ENCODE peak calls at places on chromosome 7, in ten cellular contexts. One of them, this sample, is unnamed.
A peak's percentile ranks its signal among the peaks of the same experiment; 100 is the strongest.

GRCh38 chr7:74106846-74107245 is 23.2 kb downstream of the LIMK1 start:
- DNase-seq in ovary: no peak
- DNase-seq in SW 1271: no peak
- DNase-seq in stimulated activated naive CD4-positive, alpha-beta T cell: no peak
- DNase-seq in CD8-positive, alpha-beta memory T cell: no peak
- DNase-seq in NCI-H1417: no peak
- DNase-seq in Caco-2: no peak
- DNase-seq in NCI-H2171 treated with DMSO at 0.1 percent for 48 hours: no peak
- DNase-seq in caudate nucleus: no peak
- DNase-seq in posterior cingulate gyrus: no peak
- DNase-seq in this sample: no peak

GRCh38 chr7:23299770-23300300 is 696 bp downstream of the MALSU1 start:
- DNase-seq in NCI-H2171 treated with DMSO at 0.1 percent for 48 hours: no peak
- DNase-seq in NCI-H1417: no peak
- DNase-seq in caudate nucleus: no peak
- DNase-seq in CD8-positive, alpha-beta memory T cell: peak; percentile 7
- DNase-seq in posterior cingulate gyrus: no peak
- DNase-seq in stimulated activated naive CD4-positive, alpha-beta T cell: no peak
- DNase-seq in SW 1271: no peak
- DNase-seq in Caco-2: no peak
- DNase-seq in ovary: no peak
- DNase-seq in this sample: no peak

GRCh38 chr7:100465702-100466311 is 1.7 kb upstream of the SPACDR start:
- DNase-seq in ovary: peak; percentile 82
- DNase-seq in Caco-2: no peak
- DNase-seq in CD8-positive, alpha-beta memory T cell: no peak
- DNase-seq in caudate nucleus: peak; percentile 96
- DNase-seq in SW 1271: peak; percentile 15
- DNase-seq in posterior cingulate gyrus: peak; percentile 96
- DNase-seq in stimulated activated naive CD4-positive, alpha-beta T cell: no peak
- DNase-seq in NCI-H2171 treated with DMSO at 0.1 percent for 48 hours: peak; percentile 57
- DNase-seq in NCI-H1417: peak; percentile 65
- DNase-seq in this sample: no peak

GRCh38 chr7:72286486-72286885 is 125.7 kb downstream of the CALN1 start:
- DNase-seq in NCI-H2171 treated with DMSO at 0.1 percent for 48 hours: no peak
- DNase-seq in ovary: no peak
- DNase-seq in stimulated activated naive CD4-positive, alpha-beta T cell: no peak
- DNase-seq in CD8-positive, alpha-beta memory T cell: no peak
- DNase-seq in NCI-H1417: no peak
- DNase-seq in caudate nucleus: no peak
- DNase-seq in SW 1271: no peak
- DNase-seq in Caco-2: no peak
- DNase-seq in posterior cingulate gyrus: no peak
- DNase-seq in this sample: no peak

GRCh38 chr7:48046458-48046857 is 11.1 kb downstream of the C7orf57 start:
- DNase-seq in NCI-H1417: no peak
- DNase-seq in SW 1271: no peak
- DNase-seq in caudate nucleus: no peak
- DNase-seq in stimulated activated naive CD4-positive, alpha-beta T cell: peak; percentile 8
- DNase-seq in NCI-H2171 treated with DMSO at 0.1 percent for 48 hours: no peak
- DNase-seq in posterior cingulate gyrus: no peak
- DNase-seq in CD8-positive, alpha-beta memory T cell: peak; percentile 45
- DNase-seq in ovary: no peak
- DNase-seq in Caco-2: no peak
- DNase-seq in this sample: no peak

GRCh38 chr7:3283130-3283704 is 17.8 kb upstream of the SDK1 start:
- DNase-seq in posterior cingulate gyrus: no peak
- DNase-seq in NCI-H1417: no peak
- DNase-seq in CD8-positive, alpha-beta memory T cell: no peak
- DNase-seq in Caco-2: no peak
- DNase-seq in NCI-H2171 treated with DMSO at 0.1 percent for 48 hours: no peak
- DNase-seq in caudate nucleus: no peak
- DNase-seq in ovary: no peak
- DNase-seq in SW 1271: no peak
- DNase-seq in stimulated activated naive CD4-positive, alpha-beta T cell: no peak
- DNase-seq in this sample: no peak

GRCh38 chr7:81929386-81929785 is 159.5 kb upstream of the HGF start:
- DNase-seq in NCI-H2171 treated with DMSO at 0.1 percent for 48 hours: no peak
- DNase-seq in Caco-2: no peak
- DNase-seq in NCI-H1417: no peak
- DNase-seq in CD8-positive, alpha-beta memory T cell: no peak
- DNase-seq in ovary: no peak
- DNase-seq in stimulated activated naive CD4-positive, alpha-beta T cell: no peak
- DNase-seq in posterior cingulate gyrus: no peak
- DNase-seq in SW 1271: no peak
- DNase-seq in caudate nucleus: no peak
- DNase-seq in this sample: no peak

GRCh38 chr7:151367304-151367703 is 25.7 kb downstream of the NUB1 start:
- DNase-seq in caudate nucleus: no peak
- DNase-seq in stimulated activated naive CD4-positive, alpha-beta T cell: no peak
- DNase-seq in CD8-positive, alpha-beta memory T cell: no peak
- DNase-seq in ovary: no peak
- DNase-seq in NCI-H2171 treated with DMSO at 0.1 percent for 48 hours: no peak
- DNase-seq in Caco-2: no peak
- DNase-seq in SW 1271: no peak
- DNase-seq in NCI-H1417: no peak
- DNase-seq in posterior cingulate gyrus: no peak
- DNase-seq in this sample: no peak

GRCh38 chr7:144857463-144857862 is 21.6 kb upstream of the TPK1 start:
- DNase-seq in CD8-positive, alpha-beta memory T cell: no peak
- DNase-seq in NCI-H1417: no peak
- DNase-seq in caudate nucleus: no peak
- DNase-seq in posterior cingulate gyrus: no peak
- DNase-seq in NCI-H2171 treated with DMSO at 0.1 percent for 48 hours: no peak
- DNase-seq in Caco-2: no peak
- DNase-seq in SW 1271: no peak
- DNase-seq in ovary: no peak
- DNase-seq in stimulated activated naive CD4-positive, alpha-beta T cell: no peak
- DNase-seq in this sample: no peak

GRCh38 chr7:36115448-36116321 is 37.4 kb upstream of the EEPD1 start:
- DNase-seq in NCI-H2171 treated with DMSO at 0.1 percent for 48 hours: peak; percentile 70
- DNase-seq in SW 1271: peak; percentile 91
- DNase-seq in NCI-H1417: no peak
- DNase-seq in CD8-positive, alpha-beta memory T cell: no peak
- DNase-seq in stimulated activated naive CD4-positive, alpha-beta T cell: no peak
- DNase-seq in ovary: peak; percentile 76
- DNase-seq in Caco-2: no peak
- DNase-seq in caudate nucleus: peak; percentile 74
- DNase-seq in posterior cingulate gyrus: peak; percentile 33
- DNase-seq in this sample: peak; percentile 43

GRCh38 chr7:28941633-28942032 is 16.5 kb downstream of the TRIL start:
- DNase-seq in CD8-positive, alpha-beta memory T cell: no peak
- DNase-seq in Caco-2: no peak
- DNase-seq in caudate nucleus: no peak
- DNase-seq in stimulated activated naive CD4-positive, alpha-beta T cell: no peak
- DNase-seq in SW 1271: no peak
- DNase-seq in NCI-H1417: no peak
- DNase-seq in NCI-H2171 treated with DMSO at 0.1 percent for 48 hours: no peak
- DNase-seq in posterior cingulate gyrus: no peak
- DNase-seq in ovary: no peak
- DNase-seq in this sample: no peak

GRCh38 chr7:57415326-57415725 is 34.7 kb upstream of the ZNF716 start:
- DNase-seq in stimulated activated naive CD4-positive, alpha-beta T cell: no peak
- DNase-seq in CD8-positive, alpha-beta memory T cell: no peak
- DNase-seq in Caco-2: no peak
- DNase-seq in NCI-H1417: no peak
- DNase-seq in ovary: no peak
- DNase-seq in NCI-H2171 treated with DMSO at 0.1 percent for 48 hours: no peak
- DNase-seq in posterior cingulate gyrus: no peak
- DNase-seq in caudate nucleus: no peak
- DNase-seq in SW 1271: no peak
- DNase-seq in this sample: no peak

GRCh38 chr7:69429817-69430501 is 168.3 kb upstream of the AUTS2 start:
- DNase-seq in caudate nucleus: peak; percentile 10
- DNase-seq in SW 1271: no peak
- DNase-seq in CD8-positive, alpha-beta memory T cell: no peak
- DNase-seq in NCI-H1417: no peak
- DNase-seq in NCI-H2171 treated with DMSO at 0.1 percent for 48 hours: peak; percentile 26
- DNase-seq in stimulated activated naive CD4-positive, alpha-beta T cell: no peak
- DNase-seq in Caco-2: no peak
- DNase-seq in ovary: peak; percentile 87
- DNase-seq in posterior cingulate gyrus: peak; percentile 47
- DNase-seq in this sample: no peak

GRCh38 chr7:157760004-157760730 is 423.4 kb downstream of the DNAJB6 start:
- DNase-seq in posterior cingulate gyrus: no peak
- DNase-seq in stimulated activated naive CD4-positive, alpha-beta T cell: no peak
- DNase-seq in NCI-H2171 treated with DMSO at 0.1 percent for 48 hours: no peak
- DNase-seq in NCI-H1417: no peak
- DNase-seq in Caco-2: no peak
- DNase-seq in ovary: no peak
- DNase-seq in caudate nucleus: no peak
- DNase-seq in SW 1271: no peak
- DNase-seq in CD8-positive, alpha-beta memory T cell: peak; percentile 31
- DNase-seq in this sample: no peak

GRCh38 chr7:129779602-129780256 is 168.2 kb downstream of the NRF1 start:
- DNase-seq in CD8-positive, alpha-beta memory T cell: peak; percentile 32
- DNase-seq in NCI-H1417: peak; percentile 91
- DNase-seq in ovary: peak; percentile 31
- DNase-seq in stimulated activated naive CD4-positive, alpha-beta T cell: peak; percentile 36
- DNase-seq in caudate nucleus: no peak
- DNase-seq in SW 1271: peak; percentile 47
- DNase-seq in NCI-H2171 treated with DMSO at 0.1 percent for 48 hours: peak; percentile 26
- DNase-seq in Caco-2: peak; percentile 53
- DNase-seq in posterior cingulate gyrus: no peak
- DNase-seq in this sample: no peak

GRCh38 chr7:139431010-139431409 is 52.5 kb downstream of the KLRG2 start:
- DNase-seq in NCI-H1417: peak; percentile 75
- DNase-seq in SW 1271: no peak
- DNase-seq in CD8-positive, alpha-beta memory T cell: no peak
- DNase-seq in Caco-2: peak; percentile 65
- DNase-seq in NCI-H2171 treated with DMSO at 0.1 percent for 48 hours: no peak
- DNase-seq in stimulated activated naive CD4-positive, alpha-beta T cell: no peak
- DNase-seq in caudate nucleus: no peak
- DNase-seq in posterior cingulate gyrus: no peak
- DNase-seq in ovary: no peak
- DNase-seq in this sample: no peak

GRCh38 chr7:31997423-31997822 is 72.8 kb downstream of the PDE1C start:
- DNase-seq in caudate nucleus: no peak
- DNase-seq in SW 1271: no peak
- DNase-seq in CD8-positive, alpha-beta memory T cell: no peak
- DNase-seq in ovary: no peak
- DNase-seq in NCI-H2171 treated with DMSO at 0.1 percent for 48 hours: no peak
- DNase-seq in stimulated activated naive CD4-positive, alpha-beta T cell: no peak
- DNase-seq in NCI-H1417: no peak
- DNase-seq in posterior cingulate gyrus: no peak
- DNase-seq in Caco-2: no peak
- DNase-seq in this sample: no peak

GRCh38 chr7:134083766-134084487 is 43.2 kb upstream of the LRGUK start:
- DNase-seq in NCI-H2171 treated with DMSO at 0.1 percent for 48 hours: no peak
- DNase-seq in caudate nucleus: no peak
- DNase-seq in stimulated activated naive CD4-positive, alpha-beta T cell: no peak
- DNase-seq in SW 1271: no peak
- DNase-seq in posterior cingulate gyrus: no peak
- DNase-seq in ovary: no peak
- DNase-seq in NCI-H1417: no peak
- DNase-seq in CD8-positive, alpha-beta memory T cell: no peak
- DNase-seq in Caco-2: no peak
- DNase-seq in this sample: no peak

GRCh38 chr7:143396625-143397556 is 11.8 kb downstream of the EPHA1 start:
- DNase-seq in SW 1271: no peak
- DNase-seq in NCI-H1417: no peak
- DNase-seq in Caco-2: no peak
- DNase-seq in stimulated activated naive CD4-positive, alpha-beta T cell: no peak
- DNase-seq in posterior cingulate gyrus: no peak
- DNase-seq in ovary: no peak
- DNase-seq in CD8-positive, alpha-beta memory T cell: no peak
- DNase-seq in NCI-H2171 treated with DMSO at 0.1 percent for 48 hours: no peak
- DNase-seq in caudate nucleus: no peak
- DNase-seq in this sample: no peak

GRCh38 chr7:51261950-51262795 is 54.4 kb downstream of the COBL start:
- DNase-seq in posterior cingulate gyrus: no peak
- DNase-seq in ovary: no peak
- DNase-seq in caudate nucleus: no peak
- DNase-seq in CD8-positive, alpha-beta memory T cell: no peak
- DNase-seq in Caco-2: no peak
- DNase-seq in NCI-H2171 treated with DMSO at 0.1 percent for 48 hours: no peak
- DNase-seq in stimulated activated naive CD4-positive, alpha-beta T cell: no peak
- DNase-seq in SW 1271: no peak
- DNase-seq in NCI-H1417: no peak
- DNase-seq in this sample: no peak

GRCh38 chr7:19957664-19958063 is 184.2 kb upstream of the TMEM196 start:
- DNase-seq in caudate nucleus: no peak
- DNase-seq in Caco-2: no peak
- DNase-seq in SW 1271: peak; percentile 58
- DNase-seq in ovary: no peak
- DNase-seq in NCI-H2171 treated with DMSO at 0.1 percent for 48 hours: no peak
- DNase-seq in stimulated activated naive CD4-positive, alpha-beta T cell: no peak
- DNase-seq in posterior cingulate gyrus: no peak
- DNase-seq in NCI-H1417: no peak
- DNase-seq in CD8-positive, alpha-beta memory T cell: no peak
- DNase-seq in this sample: no peak

GRCh38 chr7:23487670-23488069 is 17.4 kb upstream of the IGF2BP3 start:
- DNase-seq in Caco-2: no peak
- DNase-seq in SW 1271: no peak
- DNase-seq in NCI-H1417: no peak
- DNase-seq in CD8-positive, alpha-beta memory T cell: no peak
- DNase-seq in NCI-H2171 treated with DMSO at 0.1 percent for 48 hours: no peak
- DNase-seq in caudate nucleus: no peak
- DNase-seq in ovary: no peak
- DNase-seq in posterior cingulate gyrus: no peak
- DNase-seq in stimulated activated naive CD4-positive, alpha-beta T cell: no peak
- DNase-seq in this sample: no peak

GRCh38 chr7:43905209-43905946 is 1.0 kb downstream of the URGCP start:
- DNase-seq in NCI-H2171 treated with DMSO at 0.1 percent for 48 hours: no peak
- DNase-seq in SW 1271: peak; percentile 8
- DNase-seq in CD8-positive, alpha-beta memory T cell: no peak
- DNase-seq in posterior cingulate gyrus: no peak
- DNase-seq in NCI-H1417: no peak
- DNase-seq in ovary: peak; percentile 38
- DNase-seq in caudate nucleus: no peak
- DNase-seq in Caco-2: peak; percentile 90
- DNase-seq in stimulated activated naive CD4-positive, alpha-beta T cell: no peak
- DNase-seq in this sample: no peak